ENCODE peak calls at places on chromosomes 16 and 17, in eight cellular contexts. H is NCI-H510A, K is omental fat pad, W is spleen, R is HuH-7, B is GM13976, A is ELF-1, O is HS-5. X is an unnamed sample.

GRCh38 chr16:64132190-64132589 is 989.7 kb downstream of the CDH11 start:
- DNase-seq in H (no peak), K (no peak), W (no peak), R (no peak), B (no peak), A (no peak), O (no peak), X (no peak)

GRCh38 chr17:48722924-48723554 is at the start of gene PRAC2:
- DNase-seq in H (peak), K (no peak), W (no peak), R (no peak), B (no peak), A (peak), O (no peak), X (no peak)

GRCh38 chr17:30093463-30094147 is 23.0 kb upstream of the NSRP1 start:
- DNase-seq in H (no peak), K (no peak), W (no peak), R (peak), B (peak), A (peak), O (no peak), X (no peak)

GRCh38 chr17:56679148-56679766 is 85.8 kb downstream of the NOG start:
- DNase-seq in H (no peak), K (no peak), W (no peak), R (peak), B (peak), A (peak), O (no peak), X (no peak)

GRCh38 chr16:68629315-68629900 is 15.7 kb upstream of the CDH3 start:
- DNase-seq in H (no peak), K (no peak), W (no peak), R (no peak), B (no peak), A (peak), O (no peak), X (no peak)

GRCh38 chr17:57366558-57367351 is 110.4 kb downstream of the MSI2 start:
- DNase-seq in H (no peak), K (no peak), W (no peak), R (no peak), B (no peak), A (no peak), O (no peak), X (no peak)

GRCh38 chr16:78676351-78676750 is 576.9 kb downstream of the WWOX start:
- DNase-seq in H (no peak), K (no peak), W (no peak), R (no peak), B (no peak), A (no peak), O (no peak), X (peak)

GRCh38 chr17:17666111-17666714 is 15.0 kb upstream of the RAI1 start:
- DNase-seq in H (no peak), K (no peak), W (no peak), R (no peak), B (no peak), A (no peak), O (no peak), X (peak)

GRCh38 chr17:1229891-1230571 is 40.2 kb upstream of the BHLHA9 start:
- DNase-seq in H (no peak), K (no peak), W (no peak), R (no peak), B (peak), A (no peak), O (no peak), X (no peak)

GRCh38 chr16:24013733-24014645 is 178.2 kb downstream of the PRKCB start:
- DNase-seq in H (no peak), K (no peak), W (peak), R (no peak), B (peak), A (no peak), O (no peak), X (no peak)

GRCh38 chr16:54236761-54237160 is 49.8 kb downstream of the IRX3 start:
- DNase-seq in H (no peak), K (no peak), W (no peak), R (no peak), B (no peak), A (no peak), O (peak), X (peak)

GRCh38 chr16:77531741-77532140 is 96.9 kb upstream of the ADAMTS18 start:
- DNase-seq in H (no peak), K (no peak), W (no peak), R (no peak), B (no peak), A (no peak), O (peak), X (peak)

GRCh38 chr16:21001262-21001661 is 100.7 kb downstream of the LYRM1 start:
- DNase-seq in H (no peak), K (no peak), W (no peak), R (peak), B (peak), A (peak), O (no peak), X (no peak)

GRCh38 chr16:14286381-14287230 is 215.5 kb downstream of the MRTFB start:
- DNase-seq in H (no peak), K (no peak), W (no peak), R (no peak), B (peak), A (no peak), O (no peak), X (no peak)

GRCh38 chr16:76653390-76654026 is 376.3 kb downstream of the CNTNAP4 start:
- DNase-seq in H (no peak), K (no peak), W (no peak), R (peak), B (peak), A (peak), O (no peak), X (peak)

GRCh38 chr17:82317394-82318168 is at the start of gene CD7:
- DNase-seq in H (no peak), K (no peak), W (peak), R (no peak), B (no peak), A (no peak), O (no peak), X (no peak)

GRCh38 chr17:77061711-77062110 is 79.1 kb upstream of the SEC14L1 start:
- DNase-seq in H (no peak), K (no peak), W (no peak), R (no peak), B (no peak), A (no peak), O (no peak), X (no peak)

GRCh38 chr17:82287849-82288601 is 14.5 kb upstream of the CSNK1D start:
- DNase-seq in H (no peak), K (no peak), W (no peak), R (peak), B (no peak), A (no peak), O (no peak), X (peak)

GRCh38 chr17:50620848-50621247 is 13.8 kb upstream of the ABCC3 start:
- DNase-seq in H (no peak), K (no peak), W (no peak), R (peak), B (no peak), A (no peak), O (no peak), X (no peak)

X was measured in astrocyte.